ENCODE peak calls at places on chromosomes 11 and 22, in four cellular contexts. A is AG10803, U is progenitor cell of endocrine pancreas, V is PC-9. W is an unnamed sample.

GRCh38 chr11:47121731-47122130 is 54.9 kb downstream of the ARFGAP2 start:
- DNase-seq in A (no peak), U (no peak), V (no peak), W (no peak)

GRCh38 chr22:25085930-25086901 is 113.4 kb upstream of the CRYBB3 start:
- DNase-seq in A (no peak), U (no peak), V (no peak), W (no peak)

GRCh38 chr11:128428876-128429416 is 158.4 kb downstream of the ETS1 start:
- DNase-seq in A (no peak), U (no peak), V (no peak), W (no peak)

GRCh38 chr11:30635401-30635989 is 49.3 kb upstream of the MPPED2 start:
- DNase-seq in A (no peak), U (peak; percentile 11), V (no peak), W (no peak)

GRCh38 chr11:44680982-44681597 is 45.7 kb upstream of the TSPAN18 start:
- DNase-seq in A (no peak), U (no peak), V (no peak), W (peak; percentile 39)

GRCh38 chr11:45436966-45437365 is 150.8 kb upstream of the SYT13 start:
- DNase-seq in A (no peak), U (no peak), V (no peak), W (no peak)

GRCh38 chr22:47591016-47591415 is 828.6 kb downstream of the TBC1D22A start:
- DNase-seq in A (no peak), U (no peak), V (no peak), W (no peak)

GRCh38 chr11:6563121-6563619 is 40.2 kb downstream of the RRP8 start:
- DNase-seq in A (no peak), U (no peak), V (no peak), W (no peak)

GRCh38 chr11:9906043-9906791 is 242.3 kb downstream of the SWAP70 start:
- DNase-seq in A (peak; percentile 100), U (no peak), V (peak; percentile 35), W (no peak)

GRCh38 chr11:33932721-33933120 is 40.8 kb upstream of the LMO2 start:
- DNase-seq in A (no peak), U (no peak), V (no peak), W (no peak)

GRCh38 chr11:2884424-2884815 is 1.2 kb downstream of the CDKN1C start:
- DNase-seq in A (peak; percentile 23), U (no peak), V (peak; percentile 43), W (peak; percentile 38)

GRCh38 chr11:86800076-86800955 is at the start of gene PRSS23:
- DNase-seq in A (peak; percentile 61), U (peak; percentile 72), V (peak; percentile 90), W (peak; percentile 64)

GRCh38 chr22:27876684-27877083 is 42.4 kb downstream of the PITPNB start:
- DNase-seq in A (peak; percentile 79), U (no peak), V (no peak), W (no peak)

GRCh38 chr11:15107730-15108515 is 6.8 kb upstream of the INSC start:
- DNase-seq in A (peak; percentile 35), U (no peak), V (no peak), W (no peak)

GRCh38 chr22:36930041-36930935 is 16.9 kb downstream of the CSF2RB start:
- DNase-seq in A (no peak), U (no peak), V (no peak), W (no peak)

GRCh38 chr11:57644748-57645715 is 4.7 kb downstream of the YPEL4 start:
- DNase-seq in A (peak; percentile 63), U (peak; percentile 78), V (peak; percentile 83), W (peak; percentile 88)

GRCh38 chr11:114247070-114247789 is 49.0 kb upstream of the NNMT start:
- DNase-seq in A (no peak), U (no peak), V (no peak), W (no peak)

GRCh38 chr22:47629273-47629711 is 866.8 kb downstream of the TBC1D22A start:
- DNase-seq in A (no peak), U (no peak), V (no peak), W (no peak)

GRCh38 chr11:20127671-20128527 is 32.4 kb downstream of the DBX1 start:
- DNase-seq in A (peak; percentile 66), U (peak; percentile 83), V (peak; percentile 72), W (peak; percentile 86)

GRCh38 chr11:2725367-2726300 is 25.8 kb upstream of the KCNQ1OT1 start:
- DNase-seq in A (peak; percentile 43), U (no peak), V (no peak), W (no peak)

GRCh38 chr11:57514538-57515331 is 767 bp downstream of the SLC43A1 start:
- DNase-seq in A (peak; percentile 21), U (no peak), V (peak; percentile 17), W (peak; percentile 42)

GRCh38 chr11:64226507-64227051 is 505 bp downstream of the NUDT22 start:
- DNase-seq in A (no peak), U (no peak), V (peak; percentile 66), W (peak; percentile 44)

GRCh38 chr22:17540481-17540880 is 22.8 kb upstream of the SLC25A18 start:
- DNase-seq in A (no peak), U (no peak), V (no peak), W (no peak)
- TF ChIP-seq CTCF in A (no peak), U (no peak), V (no peak), W (no peak)

GRCh38 chr11:118606844-118607228 is 579 bp upstream of the PHLDB1 start:
- DNase-seq in A (no peak), U (no peak), V (no peak), W (no peak)
- TF ChIP-seq CTCF in A (no peak), U (no peak), V (no peak), W (no peak)

DNA sequence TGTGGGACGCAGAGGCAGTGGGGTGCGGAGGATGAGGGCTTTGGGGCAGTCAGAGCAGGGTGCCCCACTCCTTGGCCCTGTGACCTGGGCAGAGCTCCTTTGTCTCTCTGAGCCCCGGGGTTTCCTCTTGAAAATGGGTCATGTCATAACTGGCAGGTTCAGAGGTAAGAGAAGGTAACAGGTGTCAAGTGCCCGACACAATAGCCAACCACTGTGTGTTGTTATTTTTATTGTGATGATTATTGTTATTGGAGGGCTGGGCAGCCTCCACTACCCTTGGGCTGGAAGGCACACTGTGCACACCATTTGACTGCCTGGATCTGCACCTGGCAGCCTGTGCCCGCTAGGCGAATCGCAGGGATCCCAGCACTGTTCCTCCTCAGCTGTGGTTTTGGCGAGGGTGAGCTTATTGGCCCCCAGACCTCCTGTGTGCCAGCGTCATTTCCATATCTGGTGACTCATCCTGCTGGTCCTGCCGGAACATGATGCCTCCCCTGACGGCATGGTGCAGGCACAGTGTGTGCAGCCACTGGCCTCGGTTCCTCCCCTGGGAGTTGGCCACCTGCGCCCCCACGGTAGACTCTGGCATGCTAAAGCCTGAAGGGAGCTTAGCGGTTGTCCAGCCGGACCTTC is 15.4 kb upstream of the SOX10 start:
- DNase-seq in A (peak; percentile 11), U (no peak), V (peak; percentile 82), W (peak; percentile 83)
- TF ChIP-seq CTCF in A (no peak), U (no peak), V (no peak), W (no peak)

DNA sequence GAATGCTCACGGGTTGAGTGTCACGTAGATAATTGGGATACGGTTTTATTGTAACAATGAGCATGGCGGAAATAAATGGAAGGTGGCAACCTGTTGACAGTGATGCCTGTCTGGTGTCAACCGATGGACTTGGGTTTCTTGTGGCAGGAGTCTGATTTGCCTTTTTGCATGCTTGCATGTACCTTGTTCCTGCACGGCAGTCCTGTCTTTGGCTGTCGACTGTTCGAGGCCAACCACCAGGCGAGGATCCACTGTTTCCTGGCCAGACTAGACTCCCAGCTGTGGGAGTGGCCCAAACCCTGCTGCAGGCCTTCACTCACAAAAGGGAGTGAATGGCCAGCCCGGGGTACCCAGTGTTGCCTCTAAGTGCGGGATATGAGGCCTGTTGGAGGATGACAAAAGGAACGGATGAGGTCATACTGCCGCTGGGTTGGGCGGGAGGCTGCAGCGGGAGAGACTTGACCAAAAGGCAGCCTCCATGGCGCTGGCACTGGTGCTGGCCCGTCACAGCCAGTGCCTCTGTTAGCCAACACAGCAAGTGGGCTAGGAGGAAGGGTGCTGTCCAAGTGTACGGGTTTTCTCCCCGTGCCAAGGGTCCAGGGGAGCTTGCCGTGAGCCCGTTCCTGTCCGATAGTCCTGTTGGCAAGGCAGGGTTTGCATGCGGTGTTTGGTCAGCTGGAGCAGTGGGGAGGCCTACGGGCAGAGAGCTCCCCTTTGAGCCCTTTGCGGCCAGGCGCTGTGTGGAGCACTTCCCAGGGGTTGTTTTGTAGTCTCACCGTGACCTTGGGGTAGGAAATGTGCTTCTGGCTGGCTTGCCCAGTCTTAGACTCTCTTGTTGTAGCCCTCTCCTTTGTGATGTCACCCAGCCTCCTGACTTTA is 974 bp downstream of the DGCR8 start:
- DNase-seq in A (peak; percentile 53), U (peak; percentile 22), V (peak; percentile 24), W (peak; percentile 30)
- TF ChIP-seq CTCF in A (no peak), U (no peak), V (no peak), W (no peak)

DNA sequence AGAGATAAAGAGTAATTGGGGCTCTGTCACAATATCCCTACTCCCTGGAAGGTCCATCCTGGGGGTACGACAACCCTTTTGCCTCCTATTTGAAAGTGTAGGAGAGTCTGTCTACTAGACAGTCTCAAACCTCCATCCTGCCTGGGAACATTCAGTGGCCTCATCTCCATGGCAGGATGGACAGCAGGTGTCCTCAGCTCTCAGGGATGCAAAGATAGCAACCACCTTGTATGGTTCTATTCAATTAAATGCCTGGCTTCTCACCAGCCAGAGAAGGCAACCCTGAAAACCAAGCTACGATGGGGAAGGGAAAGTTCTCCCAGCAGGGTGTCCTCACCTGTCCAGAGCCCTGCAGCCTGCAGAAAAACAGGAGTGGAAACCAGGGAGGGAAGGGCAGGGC is 164.9 kb downstream of the MIAT start:
- DNase-seq in A (no peak), U (no peak), V (no peak), W (no peak)
- TF ChIP-seq CTCF in A (no peak), U (no peak), V (no peak), W (no peak)

GRCh38 chr11:123640677-123641494 is 13.5 kb downstream of the SCN3B start:
- DNase-seq in A (peak; percentile 25), U (peak; percentile 51), V (peak; percentile 19), W (peak; percentile 43)
- TF ChIP-seq CTCF in A (peak; percentile 78), U (peak; percentile 87), V (peak; percentile 89), W (peak; percentile 65)

DNA sequence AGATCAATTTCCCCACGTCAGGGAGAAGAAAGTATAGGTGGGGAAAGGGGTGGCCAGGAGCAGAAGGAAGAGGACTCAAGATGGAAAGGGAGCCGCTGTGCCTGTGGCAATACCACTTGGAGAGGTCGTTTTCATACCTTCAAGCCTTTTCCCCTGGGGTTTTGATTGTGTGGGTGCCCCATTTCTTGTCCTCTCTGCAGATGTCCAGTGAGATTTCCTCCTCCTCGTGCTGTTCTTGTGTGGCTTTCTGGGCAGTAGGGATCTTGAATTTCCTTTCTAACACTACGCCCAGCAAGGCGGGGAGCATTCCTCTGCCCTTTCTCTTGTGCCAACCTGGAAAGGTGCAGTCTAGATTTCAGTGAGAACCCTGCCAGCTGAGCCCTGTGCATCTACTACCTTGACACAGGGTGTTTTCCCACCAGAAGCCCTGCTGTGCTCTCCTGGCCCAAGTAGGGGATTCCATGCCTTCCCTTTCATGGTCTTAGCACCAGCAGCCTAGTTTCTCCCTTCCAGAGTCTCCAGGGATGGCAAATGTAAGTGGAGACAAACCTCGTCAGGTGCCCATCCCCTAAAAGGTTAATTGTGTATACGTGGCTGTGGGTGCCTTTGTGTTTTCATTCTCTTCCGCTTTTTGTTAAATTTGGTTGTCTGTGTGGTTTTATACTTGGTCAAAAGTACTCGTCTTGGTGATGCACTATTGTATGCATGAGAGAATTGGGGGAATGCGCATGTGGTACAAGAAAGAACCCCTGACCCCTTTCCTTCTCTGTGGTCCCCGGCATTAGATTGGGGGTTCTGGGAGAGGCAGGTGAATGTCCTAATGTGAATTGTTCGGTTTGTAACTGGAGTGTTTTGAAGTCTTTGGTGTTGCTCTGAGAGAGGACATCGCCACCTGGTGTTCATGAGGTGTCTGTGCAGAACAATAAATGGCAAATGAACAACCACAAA is 71.4 kb upstream of the MPEG1 start:
- DNase-seq in A (peak; percentile 46), U (no peak), V (peak; percentile 37), W (peak; percentile 50)
- TF ChIP-seq CTCF in A (peak; percentile 90), U (peak; percentile 82), V (peak; percentile 87), W (peak; percentile 58)

GRCh38 chr22:43624144-43624998 is 187.7 kb downstream of the EFCAB6 start:
- DNase-seq in A (peak; percentile 11), U (no peak), V (no peak), W (no peak)
- TF ChIP-seq CTCF in A (no peak), U (no peak), V (no peak), W (no peak)